ENCODE peak calls at places on chromosomes 3 and 15, in seven cellular contexts. L, B, P, S, J, K and R are unnamed samples.

GRCh38 chr3:12046406-12046805 is 42.2 kb downstream of the SYN2 start:
- DNase-seq in L (no peak), B (no peak), P (no peak), S (no peak), J (no peak), K (no peak), R (no peak)

GRCh38 chr3:115912372-115912771 is 289.1 kb downstream of the GAP43 start:
- DNase-seq in L (peak), B (no peak), P (peak), S (no peak), J (peak), K (no peak), R (no peak)

GRCh38 chr15:68631621-68632051 is 52.8 kb downstream of the CORO2B start:
- DNase-seq in L (no peak), B (peak), P (no peak), S (no peak), J (no peak), K (peak), R (no peak)

GRCh38 chr15:80693682-80694623 is 1.2 kb upstream of the ABHD17C start:
- DNase-seq in L (no peak), B (no peak), P (no peak), S (no peak), J (no peak), K (no peak), R (no peak)

GRCh38 chr3:106728315-106728821 is 648.9 kb upstream of the CCDC54 start:
- DNase-seq in L (peak), B (no peak), P (peak), S (peak), J (peak), K (no peak), R (peak)

GRCh38 chr3:133038731-133039398 is 674 bp downstream of the TMEM108 start:
- DNase-seq in L (peak), B (peak), P (no peak), S (peak), J (no peak), K (peak), R (no peak)

GRCh38 chr3:175456496-175456895 is 597.4 kb downstream of the NAALADL2 start:
- DNase-seq in L (no peak), B (no peak), P (no peak), S (peak), J (no peak), K (no peak), R (no peak)

GRCh38 chr3:24521306-24522154 is 26.9 kb upstream of the THRB start:
- DNase-seq in L (peak), B (peak), P (no peak), S (peak), J (no peak), K (peak), R (no peak)

GRCh38 chr3:150956376-150956775 is 16.2 kb downstream of the CLRN1 start:
- DNase-seq in L (peak), B (no peak), P (no peak), S (peak), J (peak), K (no peak), R (peak)

GRCh38 chr3:16053794-16054193 is 120.7 kb upstream of the GALNT15 start:
- DNase-seq in L (no peak), B (no peak), P (no peak), S (no peak), J (no peak), K (no peak), R (no peak)

GRCh38 chr3:65406470-65406869 is 632.2 kb downstream of the MAGI1 start:
- DNase-seq in L (peak), B (no peak), P (no peak), S (no peak), J (peak), K (no peak), R (no peak)

GRCh38 chr15:58374147-58374546 is 57.6 kb upstream of the LIPC start:
- DNase-seq in L (no peak), B (no peak), P (no peak), S (no peak), J (no peak), K (no peak), R (no peak)

GRCh38 chr3:16302082-16302631 is 37.1 kb downstream of the OXNAD1 start:
- DNase-seq in L (no peak), B (no peak), P (no peak), S (no peak), J (no peak), K (no peak), R (no peak)

GRCh38 chr3:28206479-28206878 is 34.9 kb upstream of the CMC1 start:
- DNase-seq in L (no peak), B (no peak), P (no peak), S (no peak), J (no peak), K (no peak), R (no peak)

GRCh38 chr15:64288999-64289398 is 67.0 kb downstream of the CSNK1G1 start:
- DNase-seq in L (peak), B (no peak), P (no peak), S (no peak), J (no peak), K (no peak), R (peak)

GRCh38 chr15:33565099-33565498 is 254.3 kb downstream of the RYR3 start:
- DNase-seq in L (no peak), B (no peak), P (peak), S (peak), J (no peak), K (peak), R (peak)

GRCh38 chr15:56001476-56002078 is 8.2 kb upstream of the NEDD4 start:
- DNase-seq in L (no peak), B (no peak), P (no peak), S (peak), J (no peak), K (no peak), R (no peak)

GRCh38 chr15:48936666-48937065 is 27.1 kb downstream of the SHC4 start:
- DNase-seq in L (peak), B (no peak), P (no peak), S (no peak), J (peak), K (no peak), R (peak)

GRCh38 chr15:90101969-90102890 is at the start of gene IDH2:
- DNase-seq in L (peak), B (peak), P (peak), S (peak), J (peak), K (peak), R (peak)

GRCh38 chr3:74630602-74631001 is 16.1 kb upstream of the CNTN3 start:
- DNase-seq in L (peak), B (no peak), P (peak), S (no peak), J (no peak), K (no peak), R (peak)

GRCh38 chr3:167739190-167739589 is 3.7 kb downstream of the SERPINI1 start:
- DNase-seq in L (no peak), B (no peak), P (no peak), S (no peak), J (no peak), K (no peak), R (no peak)

GRCh38 chr3:163983948-163984347 is 1094.3 kb downstream of the SI start:
- DNase-seq in L (no peak), B (no peak), P (no peak), S (no peak), J (no peak), K (no peak), R (no peak)

GRCh38 chr3:146104068-146104467 is 56.9 kb downstream of the PLOD2 start:
- DNase-seq in L (no peak), B (no peak), P (no peak), S (no peak), J (no peak), K (no peak), R (no peak)

GRCh38 chr15:59349715-59350420 is 22.8 kb downstream of the MYO1E start:
- DNase-seq in L (peak), B (no peak), P (peak), S (peak), J (peak), K (no peak), R (peak)

GRCh38 chr15:42364529-42364928 is 5.2 kb downstream of the CAPN3 start:
- DNase-seq in L (no peak), B (no peak), P (no peak), S (peak), J (no peak), K (peak), R (peak)

GRCh38 chr15:55742927-55743614 is at the start of gene PRTG:
- DNase-seq in L (peak), B (peak), P (peak), S (peak), J (peak), K (peak), R (peak)

GRCh38 chr3:73624363-73625123 is at the start of gene PDZRN3:
- DNase-seq in L (peak), B (no peak), P (no peak), S (no peak), J (peak), K (no peak), R (peak)

GRCh38 chr3:9891072-9891622 is 737 bp downstream of the JAGN1 start:
- DNase-seq in L (no peak), B (no peak), P (no peak), S (no peak), J (no peak), K (no peak), R (no peak)

GRCh38 chr15:38406451-38406850 is 47.5 kb upstream of the FAM98B start:
- DNase-seq in L (no peak), B (no peak), P (no peak), S (no peak), J (no peak), K (no peak), R (no peak)

GRCh38 chr3:53633197-53633787 is 138.9 kb downstream of the CACNA1D start:
- DNase-seq in L (no peak), B (no peak), P (no peak), S (no peak), J (no peak), K (no peak), R (no peak)

GRCh38 chr15:85766007-85766831 is 28.5 kb downstream of the KLHL25 start:
- DNase-seq in L (no peak), B (no peak), P (no peak), S (no peak), J (no peak), K (no peak), R (no peak)

GRCh38 chr3:40766396-40766795 is 241.6 kb downstream of the ZNF621 start:
- DNase-seq in L (no peak), B (no peak), P (no peak), S (no peak), J (no peak), K (no peak), R (no peak)

GRCh38 chr15:25416693-25417092 is 22.1 kb downstream of the UBE3A start:
- DNase-seq in L (no peak), B (no peak), P (no peak), S (no peak), J (no peak), K (peak), R (no peak)